ENCODE peak calls at places on chromosomes 7 and 10, in five cellular contexts. One of them, this sample, is unnamed.

GRCh38 chr10:31587691-31588090 is 268.7 kb downstream of the ZEB1 start:
- DNase-seq in activated naive CD4-positive, alpha-beta T cell: no peak
- DNase-seq in anterior cingulate cortex: no peak
- DNase-seq in AG04450: no peak
- DNase-seq in naive thymus-derived CD4-positive, alpha-beta T cell: no peak
- DNase-seq in this sample: no peak

GRCh38 chr7:104779888-104780287 is 234.1 kb upstream of the KMT2E start:
- DNase-seq in AG04450: no peak
- DNase-seq in naive thymus-derived CD4-positive, alpha-beta T cell: no peak
- DNase-seq in activated naive CD4-positive, alpha-beta T cell: no peak
- DNase-seq in anterior cingulate cortex: no peak
- DNase-seq in this sample: no peak

GRCh38 chr7:157032128-157032527 is 21.7 kb upstream of the MNX1 start:
- DNase-seq in activated naive CD4-positive, alpha-beta T cell: no peak
- DNase-seq in naive thymus-derived CD4-positive, alpha-beta T cell: no peak
- DNase-seq in anterior cingulate cortex: no peak
- DNase-seq in AG04450: no peak
- DNase-seq in this sample: no peak

GRCh38 chr7:130758429-130759056 is 24.5 kb upstream of the KLF14 start:
- DNase-seq in anterior cingulate cortex: no peak
- DNase-seq in AG04450: peak; percentile 30
- DNase-seq in naive thymus-derived CD4-positive, alpha-beta T cell: peak; percentile 53
- DNase-seq in activated naive CD4-positive, alpha-beta T cell: no peak
- DNase-seq in this sample: peak; percentile 68

GRCh38 chr10:48506147-48506917 is 98.5 kb downstream of the ARHGAP22 start:
- DNase-seq in activated naive CD4-positive, alpha-beta T cell: no peak
- DNase-seq in anterior cingulate cortex: no peak
- DNase-seq in naive thymus-derived CD4-positive, alpha-beta T cell: no peak
- DNase-seq in AG04450: no peak
- DNase-seq in this sample: peak; percentile 14

GRCh38 chr7:74006451-74007259 is 21.3 kb upstream of the ELN start:
- DNase-seq in naive thymus-derived CD4-positive, alpha-beta T cell: no peak
- DNase-seq in AG04450: no peak
- DNase-seq in activated naive CD4-positive, alpha-beta T cell: no peak
- DNase-seq in anterior cingulate cortex: no peak
- DNase-seq in this sample: no peak

GRCh38 chr10:119705434-119705831 is 20.4 kb upstream of the INPP5F start:
- DNase-seq in activated naive CD4-positive, alpha-beta T cell: no peak
- DNase-seq in naive thymus-derived CD4-positive, alpha-beta T cell: no peak
- DNase-seq in anterior cingulate cortex: no peak
- DNase-seq in AG04450: no peak
- DNase-seq in this sample: no peak

GRCh38 chr7:117858731-117859130 is 14.5 kb downstream of the CTTNBP2 start:
- DNase-seq in anterior cingulate cortex: no peak
- DNase-seq in AG04450: no peak
- DNase-seq in activated naive CD4-positive, alpha-beta T cell: no peak
- DNase-seq in naive thymus-derived CD4-positive, alpha-beta T cell: no peak
- DNase-seq in this sample: no peak

GRCh38 chr10:61567729-61568128 is 95.0 kb upstream of the CABCOCO1 start:
- DNase-seq in anterior cingulate cortex: no peak
- DNase-seq in naive thymus-derived CD4-positive, alpha-beta T cell: no peak
- DNase-seq in AG04450: no peak
- DNase-seq in activated naive CD4-positive, alpha-beta T cell: no peak
- DNase-seq in this sample: no peak

GRCh38 chr10:100747826-100748231 is 2.4 kb downstream of the PAX2 start:
- DNase-seq in anterior cingulate cortex: no peak
- DNase-seq in activated naive CD4-positive, alpha-beta T cell: no peak
- DNase-seq in naive thymus-derived CD4-positive, alpha-beta T cell: no peak
- DNase-seq in AG04450: no peak
- DNase-seq in this sample: no peak

GRCh38 chr10:76711374-76711997 is 926.1 kb downstream of the KCNMA1 start:
- DNase-seq in AG04450: no peak
- DNase-seq in activated naive CD4-positive, alpha-beta T cell: no peak
- DNase-seq in anterior cingulate cortex: no peak
- DNase-seq in naive thymus-derived CD4-positive, alpha-beta T cell: no peak
- DNase-seq in this sample: no peak

GRCh38 chr10:61804414-61804813 is 97.1 kb upstream of the ARID5B start:
- DNase-seq in AG04450: no peak
- DNase-seq in activated naive CD4-positive, alpha-beta T cell: no peak
- DNase-seq in naive thymus-derived CD4-positive, alpha-beta T cell: no peak
- DNase-seq in anterior cingulate cortex: no peak
- DNase-seq in this sample: no peak

GRCh38 chr10:121694966-121695340 is 96.7 kb upstream of the FGFR2 start:
- DNase-seq in naive thymus-derived CD4-positive, alpha-beta T cell: no peak
- DNase-seq in anterior cingulate cortex: no peak
- DNase-seq in activated naive CD4-positive, alpha-beta T cell: no peak
- DNase-seq in AG04450: no peak
- DNase-seq in this sample: no peak

GRCh38 chr7:40704172-40704571 is 569.4 kb downstream of the SUGCT start:
- DNase-seq in AG04450: no peak
- DNase-seq in naive thymus-derived CD4-positive, alpha-beta T cell: no peak
- DNase-seq in anterior cingulate cortex: no peak
- DNase-seq in activated naive CD4-positive, alpha-beta T cell: no peak
- DNase-seq in this sample: no peak

GRCh38 chr7:47404005-47404404 is 177.9 kb downstream of the TNS3 start:
- DNase-seq in anterior cingulate cortex: no peak
- DNase-seq in AG04450: no peak
- DNase-seq in activated naive CD4-positive, alpha-beta T cell: no peak
- DNase-seq in naive thymus-derived CD4-positive, alpha-beta T cell: peak; percentile 26
- DNase-seq in this sample: no peak

GRCh38 chr7:11193131-11193867 is 219.6 kb downstream of the PHF14 start:
- DNase-seq in activated naive CD4-positive, alpha-beta T cell: no peak
- DNase-seq in anterior cingulate cortex: no peak
- DNase-seq in naive thymus-derived CD4-positive, alpha-beta T cell: no peak
- DNase-seq in AG04450: no peak
- DNase-seq in this sample: peak; percentile 68

GRCh38 chr10:125407000-125407502 is 246.7 kb upstream of the CTBP2 start:
- DNase-seq in activated naive CD4-positive, alpha-beta T cell: no peak
- DNase-seq in AG04450: no peak
- DNase-seq in naive thymus-derived CD4-positive, alpha-beta T cell: no peak
- DNase-seq in anterior cingulate cortex: no peak
- DNase-seq in this sample: no peak

GRCh38 chr10:119872860-119873671 is 423 bp upstream of the MCMBP start:
- DNase-seq in AG04450: peak; percentile 29
- DNase-seq in activated naive CD4-positive, alpha-beta T cell: peak; percentile 64
- DNase-seq in anterior cingulate cortex: peak; percentile 83
- DNase-seq in naive thymus-derived CD4-positive, alpha-beta T cell: peak; percentile 87
- DNase-seq in this sample: peak; percentile 59

GRCh38 chr7:45691155-45691656 is 117.0 kb downstream of the ADCY1 start:
- DNase-seq in naive thymus-derived CD4-positive, alpha-beta T cell: no peak
- DNase-seq in anterior cingulate cortex: no peak
- DNase-seq in AG04450: no peak
- DNase-seq in activated naive CD4-positive, alpha-beta T cell: no peak
- DNase-seq in this sample: no peak

GRCh38 chr7:23680417-23681405 is 712 bp downstream of the FAM221A start:
- DNase-seq in activated naive CD4-positive, alpha-beta T cell: no peak
- DNase-seq in anterior cingulate cortex: peak; percentile 41
- DNase-seq in naive thymus-derived CD4-positive, alpha-beta T cell: peak; percentile 45
- DNase-seq in AG04450: no peak
- DNase-seq in this sample: peak; percentile 2

This sample was measured in fibroblast of the conjunctiva.